ENCODE peak calls at places on chromosomes 2 and 18, in ten cellular contexts. J, M, Y, H, A, K, X, U, O and W are unnamed samples.

GRCh38 chr2:224381913-224382647 is 19.8 kb downstream of the FAM124B start:
- DNase-seq in A (no peak), M (no peak), J (peak; percentile 59), H (peak; percentile 52), O (no peak), Y (no peak), X (no peak), K (no peak), U (no peak), W (no peak)

GRCh38 chr2:235762832-235763598 is 269.2 kb downstream of the AGAP1 start:
- DNase-seq in O (no peak), H (no peak), U (no peak), Y (no peak), A (no peak), J (no peak), K (no peak), X (no peak), M (no peak), W (no peak)

GRCh38 chr2:223044916-223045700 is 6.9 kb upstream of the KCNE4 start:
- DNase-seq in O (no peak), H (no peak), K (no peak), X (no peak), Y (no peak), A (no peak), M (no peak), J (no peak), U (no peak), W (no peak)

GRCh38 chr2:203732072-203732952 is 25.9 kb downstream of the CD28 start:
- DNase-seq in M (no peak), J (no peak), Y (no peak), X (no peak), A (no peak), O (no peak), U (no peak), H (no peak), K (no peak), W (no peak)

GRCh38 chr2:241561811-241562210 is 3.3 kb downstream of the BOK start:
- DNase-seq in X (peak; percentile 66), K (peak; percentile 48), J (peak; percentile 89), M (no peak), H (peak; percentile 87), Y (peak; percentile 98), A (peak; percentile 50), O (peak; percentile 68), U (peak; percentile 56), W (no peak)

GRCh38 chr2:108194409-108195132 is 45.2 kb upstream of the SULT1C3 start:
- DNase-seq in X (no peak), U (no peak), H (peak; percentile 11), M (peak; percentile 16), A (no peak), J (peak; percentile 61), O (no peak), K (no peak), Y (no peak), W (no peak)

GRCh38 chr2:192286093-192286701 is 91.5 kb upstream of the TMEFF2 start:
- DNase-seq in H (peak; percentile 78), Y (no peak), J (peak; percentile 66), A (no peak), U (peak; percentile 47), X (peak; percentile 36), K (no peak), M (peak; percentile 46), O (no peak), W (no peak)

GRCh38 chr2:158953926-158954763 is 14.3 kb upstream of the TANC1 start:
- DNase-seq in H (peak; percentile 97), K (peak; percentile 70), J (peak; percentile 88), X (peak; percentile 91), U (peak; percentile 93), M (no peak), A (peak; percentile 86), O (peak; percentile 85), Y (peak; percentile 58), W (peak; percentile 91)

GRCh38 chr2:211845346-211846030 is 693.1 kb downstream of the ERBB4 start:
- DNase-seq in O (no peak), H (no peak), X (no peak), J (no peak), Y (no peak), A (no peak), K (no peak), M (no peak), U (no peak), W (no peak)

GRCh38 chr18:44839239-44839666 is 158.6 kb downstream of the SETBP1 start:
- DNase-seq in H (peak; percentile 77), X (peak; percentile 66), U (peak; percentile 12), K (peak; percentile 35), O (peak; percentile 75), M (peak; percentile 37), J (peak; percentile 53), A (peak; percentile 76), Y (peak; percentile 48), W (no peak)

GRCh38 chr18:77127769-77128671 is 4.6 kb downstream of the MBP start:
- DNase-seq in J (peak; percentile 98), M (no peak), Y (peak; percentile 57), K (peak; percentile 61), O (no peak), X (peak; percentile 96), U (peak; percentile 86), H (peak; percentile 90), A (peak; percentile 40), W (peak; percentile 78)

GRCh38 chr2:69916151-69916550 is 1.2 kb downstream of the MXD1 start:
- DNase-seq in O (no peak), U (no peak), A (no peak), K (no peak), M (no peak), H (no peak), X (no peak), Y (no peak), J (peak; percentile 74), W (no peak)

GRCh38 chr2:69911985-69912563 is 2.8 kb upstream of the MXD1 start:
- DNase-seq in H (peak; percentile 75), J (peak; percentile 62), X (peak; percentile 39), A (peak; percentile 27), O (no peak), Y (no peak), U (no peak), K (no peak), M (peak; percentile 77), W (no peak)

GRCh38 chr2:69917854-69918253 is 2.9 kb downstream of the MXD1 start:
- DNase-seq in M (no peak), U (peak; percentile 74), Y (no peak), J (peak; percentile 77), H (peak; percentile 93), O (peak; percentile 71), X (peak; percentile 86), K (no peak), A (no peak), W (peak; percentile 45)

GRCh38 chr2:69915050-69915945 is at the start of gene MXD1:
- DNase-seq in M (peak; percentile 58), H (no peak), O (no peak), Y (no peak), K (peak; percentile 16), U (no peak), A (no peak), X (no peak), J (peak; percentile 16), W (no peak)

GRCh38 chr2:69914235-69915049 is 467 bp upstream of the MXD1 start:
- DNase-seq in Y (peak; percentile 99), H (peak; percentile 100), M (peak; percentile 100), A (peak; percentile 100), X (peak; percentile 100), K (peak; percentile 100), J (peak; percentile 99), U (peak; percentile 100), O (peak; percentile 100), W (peak; percentile 100)
- H3K4me3 ChIP-seq in Y (peak overlapping the region; percentile 75), H (peak overlapping the region; percentile 91), M (peak overlapping the region; percentile 68), A (peak overlapping the region; percentile 95), X (peak overlapping the region; percentile 73), K (peak overlapping the region; percentile 95), J (peak overlapping the region; percentile 92), U (peak overlapping the region; percentile 81), O (peak overlapping the region; percentile 85), W (peak overlapping the region; percentile 85)

GRCh38 chr2:19312949-19313348 is 45.5 kb downstream of the OSR1 start:
- DNase-seq in H (peak; percentile 54), U (peak; percentile 55), M (peak; percentile 60), O (no peak), Y (no peak), X (peak; percentile 21), A (no peak), K (no peak), J (peak; percentile 61), W (no peak)
- TF ChIP-seq CTCF in H (peak; percentile 53), U (peak; percentile 75), M (peak; percentile 31), O (peak; percentile 51), Y (peak; percentile 22), X (peak; percentile 33), A (peak; percentile 37), K (no peak), J (peak; percentile 64), W (peak; percentile 40)

GRCh38 chr2:218925434-218925833 is 34.0 kb upstream of the CDK5R2 start:
- DNase-seq in J (no peak), X (no peak), A (no peak), Y (no peak), O (no peak), M (no peak), U (no peak), K (no peak), H (no peak), W (no peak)

GRCh38 chr2:218927876-218928275 is 31.6 kb upstream of the CDK5R2 start:
- DNase-seq in Y (no peak), H (no peak), J (no peak), A (no peak), M (no peak), X (no peak), K (no peak), O (no peak), U (no peak), W (no peak)

GRCh38 chr2:218920504-218920903 is 39.0 kb upstream of the CDK5R2 start:
- DNase-seq in K (no peak), J (no peak), A (no peak), X (no peak), U (no peak), Y (no peak), M (no peak), O (no peak), H (no peak), W (no peak)

GRCh38 chr2:218927411-218927810 is 32.1 kb upstream of the CDK5R2 start:
- DNase-seq in K (no peak), O (no peak), H (no peak), A (no peak), X (no peak), Y (no peak), J (no peak), M (no peak), U (no peak), W (no peak)

DNA sequence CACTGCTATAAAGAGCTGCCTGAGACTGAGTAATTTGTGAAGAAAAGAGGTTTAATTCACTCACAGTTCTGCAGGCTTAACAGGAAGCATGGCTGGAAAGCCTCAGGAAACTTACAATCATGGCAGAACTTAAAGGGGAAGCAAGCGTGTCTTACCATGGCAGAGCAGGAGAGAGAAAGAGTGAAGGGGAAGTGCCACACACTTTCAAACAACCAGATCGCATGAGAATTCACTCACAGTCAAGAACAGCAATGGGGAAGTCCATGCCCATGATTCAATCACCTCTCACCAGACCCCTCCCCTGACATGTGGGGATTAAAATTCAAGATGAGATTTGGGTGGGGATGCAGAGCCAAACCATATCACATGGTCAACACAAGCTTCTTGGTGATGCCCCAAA is 34.7 kb upstream of the CDK5R2 start:
- DNase-seq in A (no peak), M (no peak), X (no peak), K (no peak), J (no peak), Y (no peak), U (no peak), O (no peak), H (no peak), W (no peak)
- H3K36me3 ChIP-seq in A (no peaks in the 10 kb centered on the region), M (no peaks in the 10 kb centered on the region), X (no peaks in the 10 kb centered on the region), K (no peaks in the 10 kb centered on the region), J (no peaks in the 10 kb centered on the region), Y (no peaks in the 10 kb centered on the region), U (no peaks in the 10 kb centered on the region), O (no peaks in the 10 kb centered on the region), H (no peaks in the 10 kb centered on the region), W (no peaks in the 10 kb centered on the region)

GRCh38 chr2:156320491-156320896 is 12.0 kb downstream of the NR4A2 start:
- DNase-seq in U (no peak), K (peak; percentile 58), A (peak; percentile 57), O (no peak), J (no peak), M (peak; percentile 75), Y (no peak), H (peak; percentile 51), X (peak; percentile 36), W (no peak)
- H3K4me3 ChIP-seq in U (peak overlapping the region; percentile 57), K (peak overlapping the region; percentile 38), A (peak overlapping the region; percentile 54), O (peak overlapping the region; percentile 48), J (no peak overlapping the region), M (peak overlapping the region; percentile 48), Y (no peak overlapping the region), H (peak overlapping the region; percentile 21), X (peak overlapping the region; percentile 29), W (peak overlapping the region; percentile 24)